ENCODE peak calls at places on chromosomes 2 and 18, in eight cellular contexts. S is activated gamma-delta T cell treated with Interleukin-2 at 50 U/mL for 16 hours, N is NCI-H345, J is mesenteric fat pad, R is A549, M is activated T-cell treated with anti-CD3 and anti-CD28 coated beads for 1 hour, O is MCF 10A, I is kidney epithelial cell. L is an unnamed sample.

GRCh38 chr2:15031745-15032240 is 399.3 kb downstream of the LRATD1 start:
- DNase-seq in N (no peak), O (no peak), J (no peak), M (no peak), I (no peak), R (no peak), S (no peak), L (no peak)

GRCh38 chr2:108956375-108956774 is 32.6 kb downstream of the EDAR start:
- DNase-seq in O (no peak), I (no peak), S (no peak), J (no peak), R (no peak), N (no peak), M (no peak), L (no peak)

GRCh38 chr2:240213476-240214391 is 73.3 kb upstream of the OTOS start:
- DNase-seq in O (no peak), I (no peak), R (no peak), J (peak; percentile 88), M (no peak), S (no peak), N (no peak), L (no peak)

GRCh38 chr2:151040036-151040435 is 221.6 kb downstream of the RBM43 start:
- DNase-seq in R (no peak), J (no peak), S (no peak), I (no peak), M (no peak), O (peak; percentile 82), N (no peak), L (no peak)

GRCh38 chr2:8215982-8216381 is 465.9 kb upstream of the ID2 start:
- DNase-seq in O (no peak), R (no peak), M (no peak), J (no peak), I (no peak), N (no peak), S (no peak), L (no peak)

GRCh38 chr2:40401896-40402295 is 50.0 kb downstream of the SLC8A1 start:
- DNase-seq in N (no peak), O (peak; percentile 70), R (no peak), J (no peak), M (no peak), I (peak; percentile 82), S (no peak), L (no peak)

GRCh38 chr18:9779630-9780029 is 71.5 kb downstream of the RAB31 start:
- DNase-seq in O (peak; percentile 95), R (no peak), M (no peak), N (no peak), I (no peak), S (no peak), J (no peak), L (no peak)

GRCh38 chr18:32431753-32432152 is 38.9 kb downstream of the GAREM1 start:
- DNase-seq in N (no peak), R (no peak), M (no peak), S (no peak), O (no peak), I (no peak), J (no peak), L (no peak)

GRCh38 chr2:220154243-220154642 is 526.8 kb downstream of the SLC4A3 start:
- DNase-seq in R (no peak), S (no peak), J (no peak), N (no peak), O (no peak), M (no peak), I (no peak), L (no peak)

GRCh38 chr18:2871111-2871720 is 24.4 kb downstream of the EMILIN2 start:
- DNase-seq in R (no peak), J (no peak), M (no peak), S (no peak), I (no peak), N (no peak), O (no peak), L (no peak)

GRCh38 chr2:208595386-208596275 is 189.0 kb downstream of the PTH2R start:
- DNase-seq in M (no peak), S (no peak), R (peak; percentile 20), O (peak; percentile 49), N (peak; percentile 37), J (no peak), I (peak; percentile 51), L (no peak)

GRCh38 chr2:170713280-170714155 is 1.6 kb upstream of the SP5 start:
- DNase-seq in S (no peak), O (no peak), I (no peak), N (no peak), J (no peak), R (no peak), M (no peak), L (no peak)

GRCh38 chr2:225735844-225736243 is 336.3 kb downstream of the NYAP2 start:
- DNase-seq in S (no peak), R (no peak), N (no peak), O (peak; percentile 93), I (no peak), M (no peak), J (no peak), L (no peak)